ENCODE peak calls at places on chromosome 4, in six cellular contexts. V is K562, D is stomach, T is suprapubic skin, E is transverse colon, W is upper lobe of left lung. N is an unnamed sample.

GRCh38 chr4:95544433-95545103 is 4.2 kb downstream of the UNC5C start:
- DNase-seq in V (no peak), D (no peak), T (no peak), E (no peak), W (no peak), N (no peak)

GRCh38 chr4:53478671-53479456 is 101.4 kb downstream of the FIP1L1 start:
- DNase-seq in V (no peak), D (no peak), T (no peak), E (no peak), W (no peak), N (no peak)

GRCh38 chr4:145920205-145920604 is 18.4 kb downstream of the ZNF827 start:
- DNase-seq in V (no peak), D (no peak), T (no peak), E (no peak), W (no peak), N (no peak)

GRCh38 chr4:115121351-115122043 is 8.1 kb upstream of the NDST4 start:
- DNase-seq in V (no peak), D (no peak), T (no peak), E (no peak), W (no peak), N (no peak)

GRCh38 chr4:141565379-141566089 is 70.8 kb upstream of the IL15 start:
- DNase-seq in V (no peak), D (no peak), T (no peak), E (no peak), W (no peak), N (no peak)

GRCh38 chr4:165541773-165542459 is 163.1 kb downstream of the CPE start:
- DNase-seq in V (peak), D (no peak), T (no peak), E (no peak), W (no peak), N (no peak)

GRCh38 chr4:87961993-87962791 is 13.3 kb upstream of the SPP1 start:
- DNase-seq in V (no peak), D (no peak), T (no peak), E (no peak), W (no peak), N (no peak)

GRCh38 chr4:119035941-119036737 is 99.5 kb upstream of the MYOZ2 start:
- DNase-seq in V (no peak), D (no peak), T (no peak), E (no peak), W (no peak), N (no peak)

GRCh38 chr4:48681856-48682255 is 98.2 kb downstream of the FRYL start:
- DNase-seq in V (no peak), D (no peak), T (no peak), E (no peak), W (no peak), N (no peak)

GRCh38 chr4:66097271-66097670 is 427.0 kb upstream of the EPHA5 start:
- DNase-seq in V (no peak), D (no peak), T (no peak), E (no peak), W (no peak), N (no peak)

GRCh38 chr4:116055857-116056827 is 942.7 kb upstream of the NDST4 start:
- DNase-seq in V (no peak), D (no peak), T (no peak), E (no peak), W (no peak), N (no peak)

GRCh38 chr4:36128689-36129088 is 115.6 kb downstream of the ARAP2 start:
- DNase-seq in V (no peak), D (no peak), T (no peak), E (no peak), W (no peak), N (no peak)

GRCh38 chr4:76744253-76744921 is 153.6 kb downstream of the SOWAHB start:
- DNase-seq in V (no peak), D (no peak), T (no peak), E (no peak), W (no peak), N (no peak)

GRCh38 chr4:110510955-110511544 is 35.1 kb downstream of the ENPEP start:
- DNase-seq in V (peak), D (no peak), T (no peak), E (no peak), W (no peak), N (no peak)

GRCh38 chr4:1154523-1155182 is 17.7 kb downstream of the SPON2 start:
- DNase-seq in V (no peak), D (peak), T (peak), E (peak), W (peak), N (no peak)

GRCh38 chr4:40334591-40335507 is at the start of gene CHRNA9:
- DNase-seq in V (no peak), D (no peak), T (no peak), E (no peak), W (no peak), N (no peak)

GRCh38 chr4:154049457-154050181 is 260.7 kb upstream of the SFRP2 start:
- DNase-seq in V (peak), D (no peak), T (no peak), E (peak), W (no peak), N (no peak)

DNA sequence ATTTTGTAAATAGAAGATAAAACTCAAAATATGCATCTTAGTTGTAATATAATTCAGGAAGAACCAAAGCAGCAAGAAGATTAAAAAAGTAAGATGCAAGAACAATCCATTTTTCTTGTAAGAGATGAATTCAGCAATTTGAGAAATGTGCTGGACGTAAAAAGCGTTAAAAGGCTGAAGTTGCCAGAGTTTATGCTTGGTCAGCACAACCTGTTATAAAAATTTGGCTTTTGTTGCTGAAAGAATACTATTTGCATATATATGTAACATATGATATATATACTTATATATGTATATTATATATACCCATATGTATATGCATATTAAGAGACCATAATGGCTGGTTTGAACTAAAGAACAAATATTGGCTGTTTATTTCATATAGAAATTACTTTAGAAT is 449.6 kb upstream of the FAM241A start:
- DNase-seq in V (no peak), D (no peak), T (no peak), E (no peak), W (no peak), N (no peak)
- TF ChIP-seq EP300 in V (no peak), D (no peak), T (no peak), E (no peak), W (no peak), N (no peak)

GRCh38 chr4:183797041-183797444 is 108.1 kb upstream of the STOX2 start:
- DNase-seq in V (no peak), D (peak), T (no peak), E (peak), W (peak), N (no peak)
- H3K4me3 ChIP-seq in V (no peak), D (peak), T (peak), E (peak), W (peak), N (peak)

GRCh38 chr4:26141916-26142638 is 178.7 kb upstream of the RBPJ start:
- DNase-seq in V (no peak), D (peak), T (no peak), E (peak), W (no peak), N (peak)
- TF ChIP-seq EP300 in V (no peak), D (no peak), T (no peak), E (peak), W (no peak), N (peak)

GRCh38 chr4:24582235-24582863 is 2.0 kb downstream of the DHX15 start:
- DNase-seq in V (no peak), D (no peak), T (no peak), E (no peak), W (no peak), N (no peak)

GRCh38 chr4:24573582-24573981 is 10.8 kb downstream of the DHX15 start:
- DNase-seq in V (no peak), D (no peak), T (no peak), E (no peak), W (no peak), N (no peak)

GRCh38 chr4:24574256-24574655 is 10.1 kb downstream of the DHX15 start:
- DNase-seq in V (no peak), D (no peak), T (no peak), E (no peak), W (no peak), N (no peak)

GRCh38 chr4:24576276-24576675 is 8.1 kb downstream of the DHX15 start:
- DNase-seq in V (no peak), D (no peak), T (no peak), E (no peak), W (no peak), N (no peak)

DNA sequence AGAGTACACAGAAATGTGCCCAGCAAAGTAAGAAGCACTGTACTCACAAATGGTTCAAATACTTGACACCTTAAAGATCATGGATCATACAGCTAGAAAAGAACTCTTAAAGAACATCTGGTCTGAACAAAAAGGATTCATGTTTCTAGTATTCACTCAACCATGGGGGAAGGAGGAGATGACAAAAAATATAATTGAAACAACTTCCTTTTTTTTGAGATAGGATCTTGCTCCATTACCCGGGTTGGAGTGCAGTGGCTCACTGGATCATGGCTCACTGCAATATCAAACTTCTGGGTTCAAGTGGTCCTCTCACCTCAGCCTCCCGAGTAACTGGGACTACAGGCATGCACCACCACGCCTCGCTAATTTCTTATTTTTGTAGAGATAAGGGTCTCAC is 6.0 kb downstream of the DHX15 start:
- DNase-seq in V (no peak), D (no peak), T (no peak), E (no peak), W (no peak), N (no peak)
- H3K4me3 ChIP-seq in V (no peak), D (no peak), T (no peak), E (no peak), W (no peak), N (no peak)

GRCh38 chr4:185894481-185894880 is 82.5 kb upstream of the SORBS2 start:
- DNase-seq in V (no peak), D (no peak), T (no peak), E (no peak), W (no peak), N (no peak)
- TF ChIP-seq EP300 in V (no peak), D (no peak), T (no peak), E (no peak), W (no peak), N (no peak)

DNA sequence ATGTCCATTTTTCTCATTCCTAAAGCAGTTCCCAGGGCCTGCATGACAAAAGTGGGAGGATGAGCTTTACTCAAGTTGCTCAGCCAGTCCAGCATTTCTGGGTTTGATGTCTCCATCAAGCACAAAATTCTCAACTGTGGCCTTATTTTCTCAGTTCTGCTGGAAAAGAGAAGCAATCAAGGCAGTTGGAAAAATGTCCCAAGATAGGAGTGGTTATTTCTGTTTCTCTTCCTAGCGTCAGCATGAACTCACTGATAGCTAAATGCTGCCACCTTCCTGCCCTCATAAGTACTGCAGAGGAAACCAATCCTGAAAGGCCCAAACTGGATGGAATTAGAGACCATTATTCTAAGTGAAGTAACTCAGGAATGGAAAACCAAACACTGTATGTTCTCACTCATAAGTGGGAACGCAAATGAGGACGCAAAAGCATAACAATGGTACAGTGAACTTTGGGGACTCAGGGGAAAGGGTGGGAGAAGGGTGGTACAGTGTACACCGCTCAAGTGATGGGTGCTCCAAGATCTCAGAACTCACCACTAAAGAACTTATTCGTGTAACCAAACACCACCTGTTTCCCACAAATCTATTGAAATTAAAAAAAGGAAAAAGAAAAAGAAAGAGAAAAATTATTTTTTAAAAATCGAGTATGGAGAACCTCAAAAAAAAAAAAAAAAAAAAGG is 29.6 kb downstream of the ADH7 start:
- DNase-seq in V (peak), D (peak), T (no peak), E (peak), W (no peak), N (peak)
- H3K4me3 ChIP-seq in V (no peak), D (no peak), T (no peak), E (no peak), W (no peak), N (no peak)

N was measured in tibial nerve.